ENCODE peak calls at places on chromosomes 4 and X, in seven cellular contexts. F is OCI-LY7, Q is endothelial cell of umbilical vein, H is AG09309, L is HFF-Myc, Z is HFFc6, X is left ventricle myocardium inferior. G is an unnamed sample.

GRCh38 chr4:190017357-190018200 is 9.5 kb downstream of the FRG2 start:
- DNase-seq in F (no peak), H (no peak), L (no peak), Q (no peak), X (no peak), Z (no peak), G (no peak)

GRCh38 chr4:29581469-29581868 is 1138.7 kb upstream of the PCDH7 start:
- DNase-seq in X (no peak), L (no peak), H (peak), Z (no peak), F (no peak), Q (peak), G (no peak)

GRCh38 chr4:172996571-172997216 is 171.9 kb upstream of the GALNT7 start:
- DNase-seq in Q (peak), X (no peak), Z (peak), L (no peak), H (no peak), F (no peak), G (no peak)

GRCh38 chr4:3413217-3413671 is 28.5 kb upstream of the HGFAC start:
- DNase-seq in F (no peak), Z (no peak), Q (no peak), H (no peak), L (no peak), X (no peak), G (no peak)

GRCh38 chr4:163701915-163702314 is 207.4 kb downstream of the TMA16 start:
- DNase-seq in Q (no peak), X (no peak), L (no peak), F (no peak), Z (peak), H (no peak), G (no peak)

GRCh38 chrX:112359906-112360305 is 277.3 kb upstream of the TRPC5 start:
- DNase-seq in F (no peak), H (no peak), Z (no peak), L (no peak), X (no peak), Q (no peak), G (no peak)

GRCh38 chrX:39859991-39860861 is 237.5 kb downstream of the BCOR start:
- DNase-seq in F (peak), L (peak), H (no peak), X (no peak), Z (peak), Q (peak), G (peak)

GRCh38 chr4:17385403-17385802 is 126.5 kb downstream of the QDPR start:
- DNase-seq in L (no peak), Q (peak), Z (peak), F (peak), X (no peak), H (no peak), G (peak)

GRCh38 chr4:141134051-141134450 is 782 bp upstream of the RNF150 start:
- DNase-seq in X (no peak), L (no peak), Q (no peak), H (no peak), F (no peak), Z (peak), G (no peak)

GRCh38 chr4:185529413-185529812 is 5.9 kb downstream of the PDLIM3 start:
- DNase-seq in F (no peak), L (no peak), Z (no peak), X (no peak), H (no peak), Q (no peak), G (no peak)
- TF ChIP-seq CTCF in F (no peak), L (no peak), Z (no peak), X (no peak), H (no peak), Q (no peak), G (no peak)

DNA sequence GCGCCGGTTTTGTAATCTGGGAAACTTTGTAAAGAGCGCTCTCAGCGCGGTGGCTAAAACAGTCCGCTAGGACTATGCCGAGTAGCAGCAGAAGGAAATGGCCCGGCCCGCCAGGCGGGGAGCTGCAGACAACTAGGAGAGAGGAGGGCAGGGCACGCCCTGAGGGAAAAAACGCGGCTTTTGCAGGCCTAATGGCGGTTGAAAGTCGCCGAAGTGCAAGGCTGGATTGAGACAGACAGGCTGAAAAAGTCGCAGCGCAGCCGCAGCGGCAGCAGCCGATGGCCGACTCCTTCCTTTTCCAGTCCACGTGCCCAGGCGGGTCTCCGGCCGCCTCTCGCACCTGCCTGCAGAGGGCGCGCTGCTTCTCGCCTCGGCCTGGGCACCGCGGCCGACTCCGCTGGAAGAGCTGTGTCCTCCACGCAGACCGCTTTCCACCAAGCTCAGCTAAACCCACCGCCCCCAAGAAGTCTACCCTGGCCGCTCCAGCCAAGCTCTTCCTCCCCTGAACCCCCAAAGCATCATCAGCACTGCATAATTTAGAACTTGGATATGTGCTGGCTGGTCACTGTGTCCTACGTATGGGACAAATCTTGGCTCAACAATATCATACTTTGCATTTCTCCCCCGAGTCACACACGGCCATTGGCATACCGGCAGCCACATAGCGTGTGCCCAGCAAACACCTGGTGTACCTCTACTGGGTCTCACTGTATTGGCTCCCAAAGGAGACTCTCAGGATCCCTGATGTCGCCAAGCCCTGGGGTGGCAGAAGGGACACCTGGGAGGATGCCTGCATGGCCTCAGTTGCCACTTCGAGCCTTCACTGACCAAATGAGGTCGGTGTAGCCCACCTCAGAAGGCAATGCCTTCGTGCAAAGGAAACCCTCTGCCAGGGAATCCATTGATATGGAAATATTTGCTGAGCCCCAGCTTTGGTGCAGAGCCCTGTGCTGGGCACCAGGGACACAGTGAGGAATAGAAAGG is 14.5 kb downstream of the SLC25A5 start:
- DNase-seq in F (no peak), Z (peak), H (no peak), Q (peak), L (no peak), X (peak), G (peak)
- TF ChIP-seq CTCF in F (peak), Z (peak), H (peak), Q (peak), L (peak), X (peak), G (peak)

GRCh38 chrX:124501566-124501965 is 155.2 kb downstream of the SH2D1A start:
- DNase-seq in X (no peak), F (no peak), Z (no peak), H (no peak), L (no peak), Q (no peak), G (no peak)
- TF ChIP-seq CTCF in X (no peak), F (no peak), Z (no peak), H (no peak), L (no peak), Q (no peak), G (no peak)

GRCh38 chrX:25432396-25432795 is 416.6 kb upstream of the ARX start:
- DNase-seq in Z (no peak), L (no peak), H (no peak), Q (no peak), X (no peak), F (no peak), G (no peak)

GRCh38 chrX:25433307-25433706 is 417.5 kb upstream of the ARX start:
- DNase-seq in F (no peak), H (no peak), L (no peak), Z (no peak), Q (no peak), X (no peak), G (no peak)

GRCh38 chrX:25427873-25428555 is 412.2 kb upstream of the ARX start:
- DNase-seq in L (no peak), F (no peak), X (no peak), Z (no peak), Q (no peak), H (no peak), G (peak)
- TF ChIP-seq CTCF in L (no peak), F (peak), X (no peak), Z (no peak), Q (no peak), H (no peak), G (no peak)

GRCh38 chrX:47568656-47569295 is 7.8 kb downstream of the ARAF start:
- DNase-seq in L (no peak), F (peak), X (no peak), Q (no peak), H (no peak), Z (no peak), G (peak)
- TF ChIP-seq CTCF in L (no peak), F (peak), X (peak), Q (peak), H (peak), Z (peak), G (peak)

GRCh38 chrX:70669120-70669519 is 224.5 kb downstream of the DLG3 start:
- DNase-seq in X (no peak), L (no peak), Q (no peak), F (no peak), Z (no peak), H (no peak), G (no peak)

DNA sequence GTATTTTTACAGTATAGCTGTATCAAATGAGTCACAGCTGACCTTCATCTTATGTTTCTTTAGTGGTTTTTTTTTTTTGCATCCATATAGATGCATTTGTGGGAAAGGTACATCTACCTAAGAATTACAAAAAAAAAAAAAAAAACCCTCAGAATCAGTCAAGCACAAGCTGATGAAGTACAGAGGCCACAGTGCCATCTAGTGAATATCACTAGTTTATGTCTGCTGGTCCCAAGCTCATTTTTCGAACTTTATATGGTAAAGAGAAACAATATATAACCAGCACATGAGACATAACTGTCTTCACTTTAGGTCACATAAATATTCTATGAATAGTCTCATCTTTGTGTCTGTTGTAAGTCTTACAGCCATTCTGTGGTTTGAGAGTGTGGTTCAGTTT is 220.1 kb downstream of the DLG3 start:
- DNase-seq in Z (peak), F (peak), L (no peak), X (no peak), Q (peak), H (no peak), G (peak)
- TF ChIP-seq CTCF in Z (peak), F (peak), L (no peak), X (peak), Q (peak), H (peak), G (no peak)

GRCh38 chr4:35151816-35152572 is 1092.3 kb downstream of the ARAP2 start:
- DNase-seq in Z (no peak), F (peak), H (no peak), X (no peak), Q (no peak), L (peak), G (no peak)
- TF ChIP-seq CTCF in Z (peak), F (peak), H (no peak), X (no peak), Q (no peak), L (peak), G (no peak)

DNA sequence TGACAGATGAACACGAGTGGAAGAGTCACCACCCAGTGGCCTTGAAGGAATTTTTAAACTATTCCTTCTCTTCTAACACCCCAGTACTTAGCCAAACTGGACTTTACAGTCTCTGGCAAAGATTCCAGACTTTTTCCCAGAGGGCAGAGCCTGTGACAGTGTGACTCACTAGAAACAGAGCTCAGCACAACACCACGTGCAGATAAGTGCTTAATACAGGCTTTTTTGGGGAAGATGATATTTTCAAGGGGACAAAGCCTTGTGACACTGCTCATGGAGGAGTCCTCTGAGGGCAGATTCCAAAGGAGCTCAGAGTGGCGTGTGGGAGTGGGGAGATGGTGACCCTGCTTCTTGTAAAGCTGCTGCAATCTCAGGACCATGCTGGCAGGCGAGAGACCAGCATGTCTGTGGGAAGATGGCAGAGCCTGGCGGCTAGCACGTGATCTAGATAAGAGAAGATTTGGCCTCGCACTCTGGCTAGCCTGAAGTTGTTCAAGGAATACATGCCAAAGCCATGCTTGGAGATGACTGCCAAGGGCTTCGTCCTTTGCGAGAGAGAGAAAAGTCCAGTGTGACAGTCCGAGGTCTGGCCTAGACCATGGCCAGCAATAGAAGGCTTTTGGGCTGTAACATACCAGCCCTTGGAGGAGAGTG is 2.4 kb downstream of the RAB33A start:
- DNase-seq in X (peak), Q (peak), H (peak), F (no peak), Z (peak), L (no peak), G (no peak)
- TF ChIP-seq CTCF in X (no peak), Q (no peak), H (no peak), F (no peak), Z (peak), L (no peak), G (no peak)

GRCh38 chr4:149112109-149112508 is 669.9 kb upstream of the NR3C2 start:
- DNase-seq in H (no peak), L (no peak), Q (no peak), F (no peak), Z (no peak), X (no peak), G (no peak)
- TF ChIP-seq CTCF in H (no peak), L (no peak), Q (no peak), F (peak), Z (no peak), X (no peak), G (no peak)

GRCh38 chr4:36385951-36386561 is 104.6 kb downstream of the DTHD1 start:
- DNase-seq in X (no peak), Q (no peak), H (no peak), L (no peak), F (peak), Z (no peak), G (no peak)

GRCh38 chr4:36388710-36389109 is 107.3 kb downstream of the DTHD1 start:
- DNase-seq in X (no peak), F (no peak), Q (no peak), H (no peak), L (no peak), Z (no peak), G (no peak)

GRCh38 chr4:36392049-36392448 is 110.6 kb downstream of the DTHD1 start:
- DNase-seq in H (no peak), F (no peak), Z (no peak), Q (no peak), X (no peak), L (no peak), G (no peak)

GRCh38 chr4:36386691-36387090 is 105.3 kb downstream of the DTHD1 start:
- DNase-seq in Z (no peak), X (no peak), H (no peak), L (no peak), F (no peak), Q (no peak), G (no peak)
- TF ChIP-seq CTCF in Z (no peak), X (no peak), H (no peak), L (no peak), F (peak), Q (no peak), G (no peak)